ENCODE peak calls at places on chromosome 18, in nine cellular contexts. One of them, this sample, is unnamed.

GRCh38 chr18:3994061-3994687 is 460.9 kb downstream of the DLGAP1 start:
- DNase-seq in progenitor cell of endocrine pancreas: no peak
- DNase-seq in T-helper 9 cell: no peak
- DNase-seq in dorsolateral prefrontal cortex: no peak
- DNase-seq in AG08396: no peak
- DNase-seq in type B pancreatic cell: no peak
- DNase-seq in M059J: no peak
- DNase-seq in HFF-Myc: no peak
- DNase-seq in NCI-H1105 treated with DMSO at 0.1 percent for 48 hours: no peak
- DNase-seq in this sample: no peak

GRCh38 chr18:59691046-59691395 is 6.2 kb downstream of the CCBE1 start:
- DNase-seq in progenitor cell of endocrine pancreas: no peak
- DNase-seq in T-helper 9 cell: no peak
- DNase-seq in dorsolateral prefrontal cortex: no peak
- DNase-seq in AG08396: peak
- DNase-seq in type B pancreatic cell: no peak
- DNase-seq in M059J: peak
- DNase-seq in HFF-Myc: no peak
- DNase-seq in NCI-H1105 treated with DMSO at 0.1 percent for 48 hours: peak
- DNase-seq in this sample: no peak

GRCh38 chr18:54880706-54881105 is 52.4 kb downstream of the RAB27B start:
- DNase-seq in progenitor cell of endocrine pancreas: no peak
- DNase-seq in T-helper 9 cell: no peak
- DNase-seq in dorsolateral prefrontal cortex: no peak
- DNase-seq in AG08396: peak
- DNase-seq in type B pancreatic cell: no peak
- DNase-seq in M059J: peak
- DNase-seq in HFF-Myc: peak
- DNase-seq in NCI-H1105 treated with DMSO at 0.1 percent for 48 hours: no peak
- DNase-seq in this sample: no peak

GRCh38 chr18:77056399-77057015 is 76.1 kb downstream of the MBP start:
- DNase-seq in progenitor cell of endocrine pancreas: no peak
- DNase-seq in T-helper 9 cell: no peak
- DNase-seq in dorsolateral prefrontal cortex: no peak
- DNase-seq in AG08396: no peak
- DNase-seq in type B pancreatic cell: no peak
- DNase-seq in M059J: no peak
- DNase-seq in HFF-Myc: no peak
- DNase-seq in NCI-H1105 treated with DMSO at 0.1 percent for 48 hours: no peak
- DNase-seq in this sample: no peak

GRCh38 chr18:51361130-51361860 is 163.8 kb upstream of the MEX3C start:
- DNase-seq in progenitor cell of endocrine pancreas: no peak
- DNase-seq in T-helper 9 cell: no peak
- DNase-seq in dorsolateral prefrontal cortex: no peak
- DNase-seq in AG08396: no peak
- DNase-seq in type B pancreatic cell: no peak
- DNase-seq in M059J: peak
- DNase-seq in HFF-Myc: no peak
- DNase-seq in NCI-H1105 treated with DMSO at 0.1 percent for 48 hours: no peak
- DNase-seq in this sample: no peak

GRCh38 chr18:54020971-54021370 is 203.5 kb downstream of the MBD2 start:
- DNase-seq in progenitor cell of endocrine pancreas: no peak
- DNase-seq in T-helper 9 cell: no peak
- DNase-seq in dorsolateral prefrontal cortex: no peak
- DNase-seq in AG08396: no peak
- DNase-seq in type B pancreatic cell: no peak
- DNase-seq in M059J: no peak
- DNase-seq in HFF-Myc: no peak
- DNase-seq in NCI-H1105 treated with DMSO at 0.1 percent for 48 hours: no peak
- DNase-seq in this sample: no peak

GRCh38 chr18:23629444-23629946 is 33.2 kb downstream of the ANKRD29 start:
- DNase-seq in progenitor cell of endocrine pancreas: no peak
- DNase-seq in T-helper 9 cell: no peak
- DNase-seq in dorsolateral prefrontal cortex: no peak
- DNase-seq in AG08396: no peak
- DNase-seq in type B pancreatic cell: no peak
- DNase-seq in M059J: peak
- DNase-seq in HFF-Myc: no peak
- DNase-seq in NCI-H1105 treated with DMSO at 0.1 percent for 48 hours: no peak
- DNase-seq in this sample: peak

GRCh38 chr18:79515944-79516351 is 120.2 kb downstream of the NFATC1 start:
- DNase-seq in progenitor cell of endocrine pancreas: no peak
- DNase-seq in T-helper 9 cell: no peak
- DNase-seq in dorsolateral prefrontal cortex: no peak
- DNase-seq in AG08396: no peak
- DNase-seq in type B pancreatic cell: peak
- DNase-seq in M059J: no peak
- DNase-seq in HFF-Myc: no peak
- DNase-seq in NCI-H1105 treated with DMSO at 0.1 percent for 48 hours: no peak
- DNase-seq in this sample: no peak

GRCh38 chr18:37985126-37985525 is 419.5 kb upstream of the CELF4 start:
- DNase-seq in progenitor cell of endocrine pancreas: no peak
- DNase-seq in T-helper 9 cell: no peak
- DNase-seq in dorsolateral prefrontal cortex: no peak
- DNase-seq in AG08396: no peak
- DNase-seq in type B pancreatic cell: no peak
- DNase-seq in M059J: no peak
- DNase-seq in HFF-Myc: no peak
- DNase-seq in NCI-H1105 treated with DMSO at 0.1 percent for 48 hours: no peak
- DNase-seq in this sample: no peak

GRCh38 chr18:74040459-74041332 is 106.9 kb downstream of the FBXO15 start:
- DNase-seq in progenitor cell of endocrine pancreas: peak
- DNase-seq in T-helper 9 cell: peak
- DNase-seq in dorsolateral prefrontal cortex: no peak
- DNase-seq in AG08396: peak
- DNase-seq in type B pancreatic cell: no peak
- DNase-seq in M059J: peak
- DNase-seq in HFF-Myc: peak
- DNase-seq in NCI-H1105 treated with DMSO at 0.1 percent for 48 hours: peak
- DNase-seq in this sample: peak